ENCODE peak calls at places on chromosome 20, in ten cellular contexts. C is ureter; T is fibroblast of pulmonary artery; K is CD8-positive, alpha-beta T cell; H is T-helper 1 cell; M is nephron progenitor cell; E is activated naive CD8-positive, alpha-beta T cell treated with anti-CD3 and anti-CD28 coated beads for 36 hours; G is NCI-H1417; I is activated T-helper 1 cell treated with anti-CD3 and anti-CD28 coated beads, Interleukin-2, amount 50 U/mL, for 16 hours; D is putamen. A is an unnamed sample.

GRCh38 chr20:59177266-59178250 is 13.9 kb downstream of the ZNF831 start:
- DNase-seq in C (no peak), T (no peak), K (no peak), H (no peak), M (no peak), E (peak), G (no peak), I (no peak), D (no peak), A (no peak)

GRCh38 chr20:63700199-63701050 is 4.0 kb downstream of the TNFRSF6B start:
- DNase-seq in C (no peak), T (no peak), K (no peak), H (no peak), M (no peak), E (no peak), G (no peak), I (no peak), D (no peak), A (no peak)

GRCh38 chr20:35478804-35479472 is 23.5 kb downstream of the CEP250 start:
- DNase-seq in C (no peak), T (peak), K (no peak), H (no peak), M (no peak), E (no peak), G (no peak), I (no peak), D (no peak), A (peak)

GRCh38 chr20:17895641-17896246 is 72.8 kb downstream of the SNX5 start:
- DNase-seq in C (peak), T (peak), K (no peak), H (no peak), M (no peak), E (peak), G (no peak), I (no peak), D (peak), A (no peak)

GRCh38 chr20:44089987-44090674 is 96.9 kb downstream of the JPH2 start:
- DNase-seq in C (no peak), T (peak), K (no peak), H (no peak), M (no peak), E (no peak), G (peak), I (no peak), D (no peak), A (peak)

GRCh38 chr20:32468313-32468640 is 110.1 kb downstream of the ASXL1 start:
- DNase-seq in C (no peak), T (no peak), K (no peak), H (no peak), M (no peak), E (no peak), G (no peak), I (no peak), D (no peak), A (no peak)

GRCh38 chr20:45592574-45593189 is 13.6 kb upstream of the WFDC8 start:
- DNase-seq in C (no peak), T (peak), K (no peak), H (no peak), M (no peak), E (peak), G (peak), I (no peak), D (peak), A (peak)

GRCh38 chr20:47191074-47191673 is 165.3 kb downstream of the ZMYND8 start:
- DNase-seq in C (no peak), T (no peak), K (no peak), H (no peak), M (no peak), E (no peak), G (no peak), I (no peak), D (no peak), A (no peak)

GRCh38 chr20:46694484-46694883 is 5.2 kb upstream of the TP53RK start:
- DNase-seq in C (no peak), T (peak), K (no peak), H (no peak), M (no peak), E (no peak), G (no peak), I (no peak), D (peak), A (peak)

GRCh38 chr20:38184098-38184497 is 19.0 kb upstream of the TGM2 start:
- DNase-seq in C (no peak), T (no peak), K (no peak), H (no peak), M (peak), E (no peak), G (no peak), I (no peak), D (no peak), A (no peak)

GRCh38 chr20:38272398-38272797 is 11.9 kb upstream of the KIAA1755 start:
- DNase-seq in C (no peak), T (peak), K (no peak), H (no peak), M (no peak), E (no peak), G (no peak), I (no peak), D (no peak), A (no peak)

GRCh38 chr20:53004267-53004813 is 32.2 kb downstream of the TSHZ2 start:
- DNase-seq in C (no peak), T (no peak), K (no peak), H (no peak), M (no peak), E (no peak), G (no peak), I (no peak), D (no peak), A (no peak)

GRCh38 chr20:53021934-53022333 is 49.8 kb downstream of the TSHZ2 start:
- DNase-seq in C (no peak), T (no peak), K (no peak), H (no peak), M (no peak), E (no peak), G (no peak), I (no peak), D (no peak), A (no peak)

GRCh38 chr20:33835773-33836172 is 24.6 kb downstream of the CHMP4B start:
- DNase-seq in C (no peak), T (peak), K (no peak), H (no peak), M (no peak), E (no peak), G (no peak), I (no peak), D (no peak), A (no peak)

GRCh38 chr20:5654557-5654956 is 95.6 kb upstream of the SHLD1 start:
- DNase-seq in C (no peak), T (peak), K (no peak), H (no peak), M (no peak), E (no peak), G (peak), I (no peak), D (no peak), A (peak)

GRCh38 chr20:34070079-34070439 is 42.0 kb downstream of the EIF2S2 start:
- DNase-seq in C (no peak), T (no peak), K (no peak), H (no peak), M (no peak), E (no peak), G (no peak), I (no peak), D (no peak), A (no peak)

GRCh38 chr20:17654649-17655285 is 27.3 kb downstream of the RRBP1 start:
- DNase-seq in C (no peak), T (peak), K (no peak), H (peak), M (peak), E (no peak), G (no peak), I (no peak), D (no peak), A (peak)

GRCh38 chr20:42191140-42191860 is 573.1 kb upstream of the CHD6 start:
- DNase-seq in C (no peak), T (no peak), K (no peak), H (no peak), M (no peak), E (no peak), G (peak), I (no peak), D (no peak), A (no peak)

GRCh38 chr20:6868864-6869263 is 101.4 kb downstream of the BMP2 start:
- DNase-seq in C (no peak), T (no peak), K (no peak), H (no peak), M (peak), E (no peak), G (no peak), I (no peak), D (no peak), A (no peak)

GRCh38 chr20:25571240-25571639 is 14.1 kb downstream of the NINL start:
- DNase-seq in C (no peak), T (no peak), K (no peak), H (no peak), M (no peak), E (no peak), G (peak), I (no peak), D (no peak), A (peak)

GRCh38 chr20:41786158-41786557 is 168.0 kb upstream of the CHD6 start:
- DNase-seq in C (no peak), T (no peak), K (no peak), H (no peak), M (no peak), E (no peak), G (peak), I (no peak), D (no peak), A (no peak)

GRCh38 chr20:58634121-58634817 is 16.8 kb upstream of the STX16 start:
- DNase-seq in C (no peak), T (peak), K (no peak), H (no peak), M (no peak), E (peak), G (no peak), I (no peak), D (no peak), A (no peak)

GRCh38 chr20:9200620-9201019 is 131.7 kb downstream of the PLCB4 start:
- DNase-seq in C (no peak), T (peak), K (no peak), H (no peak), M (no peak), E (no peak), G (no peak), I (no peak), D (no peak), A (peak)

GRCh38 chr20:33257237-33257636 is 21.4 kb downstream of the BPIFA1 start:
- DNase-seq in C (no peak), T (no peak), K (no peak), H (no peak), M (no peak), E (no peak), G (no peak), I (no peak), D (no peak), A (no peak)